ENCODE peak calls at places on chromosomes 3 and 15, in six cellular contexts. K is K562, W is GM12878, F is endothelial cell of umbilical vein, Q is A549, R is HepG2. P is an unnamed sample.

GRCh38 chr15:88331291-88331690 is 74.8 kb upstream of the NTRK3 start:
- DNase-seq in K (peak), W (no peak), Q (peak), F (peak), R (peak), P (peak)

GRCh38 chr3:128549283-128550112 is 56.5 kb upstream of the GATA2 start:
- DNase-seq in R (peak), K (peak), Q (no peak), F (peak), W (no peak), P (no peak)

GRCh38 chr3:45253316-45253715 is 27.2 kb upstream of the TMEM158 start:
- DNase-seq in W (no peak), K (no peak), Q (no peak), R (no peak), F (no peak), P (no peak)

GRCh38 chr15:74304459-74304858 is 63.0 kb downstream of the CYP11A1 start:
- DNase-seq in W (no peak), K (no peak), R (no peak), F (no peak), Q (no peak), P (no peak)

GRCh38 chr15:41620536-41621199 is 39.5 kb upstream of the MGA start:
- DNase-seq in K (no peak), W (no peak), R (no peak), F (no peak), Q (peak), P (peak)

GRCh38 chr3:25582242-25582641 is 82.5 kb downstream of the TOP2B start:
- DNase-seq in K (peak), W (no peak), F (peak), R (peak), Q (peak), P (peak)

GRCh38 chr3:5731100-5731499 is 543.6 kb downstream of the EDEM1 start:
- DNase-seq in K (peak), Q (peak), F (no peak), W (no peak), R (no peak), P (peak)

GRCh38 chr3:61894988-61895935 is 333.9 kb downstream of the PTPRG start:
- DNase-seq in W (peak), Q (peak), F (peak), K (peak), R (peak), P (peak)

GRCh38 chr3:100915706-100916105 is 77.5 kb downstream of the ABI3BP start:
- DNase-seq in Q (no peak), F (no peak), K (no peak), W (no peak), R (no peak), P (no peak)

GRCh38 chr3:24683090-24683489 is 188.4 kb upstream of the THRB start:
- DNase-seq in W (no peak), K (no peak), Q (no peak), F (no peak), R (peak), P (no peak)

GRCh38 chr3:43960448-43960840 is 269.7 kb downstream of the ABHD5 start:
- DNase-seq in W (no peak), K (peak), R (no peak), Q (peak), F (no peak), P (peak)

GRCh38 chr3:106349191-106349881 is 480.5 kb upstream of the CBLB start:
- DNase-seq in Q (no peak), F (peak), K (no peak), R (no peak), W (no peak), P (no peak)

GRCh38 chr3:131109156-131109555 is 82.5 kb downstream of the NEK11 start:
- DNase-seq in R (no peak), W (no peak), F (no peak), Q (no peak), K (no peak), P (peak)

GRCh38 chr3:13391308-13391707 is 28.8 kb downstream of the NUP210 start:
- DNase-seq in F (no peak), W (no peak), K (no peak), Q (no peak), R (no peak), P (peak)

GRCh38 chr3:18369561-18370185 is 55.5 kb downstream of the SATB1 start:
- DNase-seq in F (no peak), K (no peak), R (no peak), W (no peak), Q (no peak), P (no peak)

GRCh38 chr3:118075873-118076272 is 958.8 kb downstream of the IGSF11 start:
- DNase-seq in Q (no peak), K (no peak), W (no peak), R (no peak), F (no peak), P (no peak)

GRCh38 chr15:60914360-60914759 is 314.7 kb downstream of the RORA start:
- DNase-seq in F (peak), Q (no peak), R (no peak), W (no peak), K (no peak), P (no peak)

GRCh38 chr15:67188551-67189218 is 65.8 kb downstream of the AAGAB start:
- DNase-seq in R (no peak), W (no peak), F (no peak), Q (peak), K (no peak), P (no peak)

GRCh38 chr3:50503504-50503903 is at the start of gene CACNA2D2:
- DNase-seq in W (no peak), R (no peak), Q (peak), K (peak), F (no peak), P (peak)

GRCh38 chr3:13795816-13796215 is 84.1 kb downstream of the WNT7A start:
- DNase-seq in W (no peak), Q (no peak), R (no peak), K (no peak), F (no peak), P (no peak)

GRCh38 chr15:101201411-101202174 is 50.3 kb downstream of the CHSY1 start:
- DNase-seq in K (peak), R (no peak), Q (peak), F (peak), W (no peak), P (peak)

DNA sequence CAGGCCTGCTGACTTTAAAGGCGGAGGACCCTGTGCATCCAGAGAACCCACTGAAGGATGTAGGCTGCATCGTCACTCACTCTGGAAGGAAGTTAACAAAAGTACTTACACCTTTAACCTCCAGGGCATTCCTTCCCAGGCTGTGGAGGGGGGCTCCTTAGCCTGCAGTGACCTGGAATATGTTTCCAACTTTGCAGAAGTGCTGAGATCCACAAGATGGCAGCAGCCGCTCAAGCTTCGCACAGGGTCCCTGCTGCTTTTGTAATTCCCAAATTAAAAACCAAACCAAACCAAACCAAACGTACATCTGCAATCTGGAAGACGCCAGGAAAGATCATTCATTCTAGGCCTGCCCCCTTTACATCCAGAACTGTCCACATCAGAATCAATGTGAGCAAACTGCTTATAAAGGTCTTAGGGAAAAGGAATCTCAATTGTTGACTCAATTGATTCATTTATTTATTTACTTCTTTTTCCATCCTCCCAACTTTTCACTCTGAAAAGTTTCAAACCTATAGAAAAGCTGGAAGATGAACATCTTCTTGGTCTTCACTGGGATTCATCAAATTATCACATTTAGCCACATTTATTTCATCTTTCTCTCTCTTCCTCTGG is 70.5 kb upstream of the KLHL25 start:
- DNase-seq in W (no peak), F (peak), K (peak), Q (peak), R (peak), P (peak)
- TF ChIP-seq MYC in W (no peak), F (no peak), K (no peak), Q (no peak), R (no peak), P (no peak)

GRCh38 chr3:150074697-150075416 is 104.2 kb upstream of the PFN2 start:
- DNase-seq in W (no peak), Q (no peak), R (no peak), F (no peak), K (no peak), P (no peak)
- H3K4me3 ChIP-seq in W (peak), Q (no peak), R (no peak), F (no peak), K (no peak), P (no peak)

DNA sequence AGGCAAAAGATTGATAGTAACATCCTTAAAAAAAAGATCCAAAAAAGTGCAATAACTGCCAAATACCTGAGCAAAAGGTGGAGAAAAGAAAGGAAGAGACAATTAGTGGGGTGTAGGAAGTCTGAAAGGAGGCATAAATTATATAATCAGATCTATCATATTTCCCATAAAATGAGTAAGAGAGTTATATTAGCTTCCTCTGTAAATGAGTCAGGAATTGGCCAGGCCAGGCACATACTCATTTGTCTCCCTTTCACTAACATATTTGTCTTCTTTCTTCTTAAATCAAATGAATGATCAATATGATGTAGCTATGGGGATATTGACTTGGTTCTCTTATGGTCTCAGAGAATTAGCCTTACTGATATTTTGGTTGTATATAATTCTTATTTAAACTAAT is 292.3 kb upstream of the CADM2 start:
- DNase-seq in F (no peak), W (no peak), Q (no peak), K (no peak), R (no peak), P (no peak)
- TF ChIP-seq MYC in F (no peak), W (no peak), Q (no peak), K (no peak), R (no peak), P (no peak)

GRCh38 chr3:42503251-42503924 is 945 bp downstream of the VIPR1 start:
- DNase-seq in K (no peak), Q (no peak), W (no peak), R (no peak), F (no peak), P (no peak)
- H3K4me3 ChIP-seq in K (no peak), Q (no peak), W (no peak), R (no peak), F (no peak), P (no peak)

DNA sequence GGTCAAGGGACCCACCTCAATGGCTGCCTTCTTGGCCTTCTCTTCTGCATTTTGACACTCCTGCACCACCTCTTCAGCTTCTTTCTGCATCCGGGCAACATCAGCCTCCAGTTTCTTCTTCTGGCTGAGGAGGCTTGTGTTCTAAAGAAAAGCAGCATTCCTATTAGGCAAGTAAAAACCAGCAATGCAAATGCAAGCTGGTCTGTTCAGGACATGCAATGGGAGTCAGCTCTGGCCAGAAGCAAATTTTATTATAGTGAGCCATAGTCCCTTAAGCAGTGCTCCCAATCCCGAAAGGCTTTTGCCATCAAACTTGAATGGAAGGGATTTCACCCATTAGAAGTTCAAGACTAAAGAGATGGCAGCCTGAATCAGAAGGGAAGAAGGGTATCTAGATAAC is 97.7 kb downstream of the HHLA2 start:
- DNase-seq in F (no peak), W (no peak), K (no peak), Q (no peak), R (no peak), P (no peak)
- TF ChIP-seq MYC in F (no peak), W (no peak), K (no peak), Q (no peak), R (no peak), P (no peak)

P was measured in NB4.